ENCODE peak calls at places on chromosomes 2 and 18, in seven cellular contexts. U is T-helper 2 cell, C is neural crest cell, T is HS-5, H is RWPE2, F is amniotic stem cell, W is RWPE1. A is an unnamed sample.
A peak's percentile ranks its signal among the peaks of the same experiment; 100 is the strongest.

GRCh38 chr2:211688196-211688595 is 850.4 kb downstream of the ERBB4 start:
- DNase-seq in U (no peak), C (no peak), T (no peak), H (no peak), F (no peak), W (no peak), A (no peak)

GRCh38 chr18:8856187-8856586 is 150.8 kb downstream of the MTCL1 start:
- DNase-seq in U (no peak), C (no peak), T (no peak), H (no peak), F (no peak), W (no peak), A (no peak)

GRCh38 chr2:160612266-160612864 is 118.8 kb upstream of the RBMS1 start:
- DNase-seq in U (no peak), C (no peak), T (peak; percentile 30), H (no peak), F (no peak), W (no peak), A (no peak)

GRCh38 chr2:232898592-232899541 is 28.8 kb downstream of the SNORC start:
- DNase-seq in U (no peak), C (no peak), T (no peak), H (no peak), F (no peak), W (no peak), A (no peak)

GRCh38 chr18:67432806-67433205 is 83.7 kb downstream of the DSEL start:
- DNase-seq in U (no peak), C (no peak), T (no peak), H (no peak), F (no peak), W (no peak), A (no peak)

GRCh38 chr2:9378433-9379371 is 44.6 kb downstream of the ITGB1BP1 start:
- DNase-seq in U (no peak), C (no peak), T (no peak), H (no peak), F (peak; percentile 63), W (peak; percentile 64), A (no peak)

GRCh38 chr2:11509657-11510360 is 24.0 kb upstream of the GREB1 start:
- DNase-seq in U (no peak), C (no peak), T (no peak), H (no peak), F (no peak), W (no peak), A (no peak)

GRCh38 chr18:55280515-55280914 is 307.5 kb downstream of the TCF4 start:
- DNase-seq in U (no peak), C (no peak), T (no peak), H (no peak), F (no peak), W (no peak), A (no peak)

GRCh38 chr2:159454185-159454584 is 162.2 kb downstream of the BAZ2B start:
- DNase-seq in U (no peak), C (no peak), T (no peak), H (no peak), F (no peak), W (peak; percentile 13), A (no peak)

GRCh38 chr18:73615506-73615905 is 532.1 kb downstream of the FBXO15 start:
- DNase-seq in U (no peak), C (no peak), T (no peak), H (no peak), F (no peak), W (peak; percentile 20), A (no peak)

GRCh38 chr2:212815453-212815852 is 276.9 kb upstream of the ERBB4 start:
- DNase-seq in U (peak; percentile 80), C (no peak), T (no peak), H (no peak), F (no peak), W (no peak), A (no peak)

GRCh38 chr2:100852999-100853908 is 33.3 kb downstream of the NPAS2 start:
- DNase-seq in U (no peak), C (no peak), T (no peak), H (no peak), F (no peak), W (no peak), A (no peak)

GRCh38 chr2:101262142-101262541 is 9.5 kb downstream of the CNOT11 start:
- DNase-seq in U (no peak), C (no peak), T (no peak), H (no peak), F (no peak), W (no peak), A (no peak)

GRCh38 chr2:133420748-133421147 is 147.5 kb downstream of the NCKAP5 start:
- DNase-seq in U (no peak), C (no peak), T (no peak), H (no peak), F (no peak), W (no peak), A (no peak)

GRCh38 chr2:99725810-99726209 is 236.0 kb upstream of the REV1 start:
- DNase-seq in U (no peak), C (no peak), T (no peak), H (no peak), F (no peak), W (no peak), A (no peak)

GRCh38 chr2:82007051-82007664 is 1702.6 kb upstream of the LRRTM1 start:
- DNase-seq in U (no peak), C (no peak), T (no peak), H (no peak), F (no peak), W (no peak), A (no peak)

GRCh38 chr2:40165503-40165867 is 286.4 kb downstream of the SLC8A1 start:
- DNase-seq in U (no peak), C (no peak), T (no peak), H (no peak), F (no peak), W (no peak), A (no peak)

GRCh38 chr2:102070058-102070642 is 72.4 kb upstream of the IL1R1 start:
- DNase-seq in U (no peak), C (no peak), T (no peak), H (no peak), F (no peak), W (no peak), A (peak; percentile 25)

GRCh38 chr18:47983055-47983454 is 52.6 kb upstream of the SMAD2 start:
- DNase-seq in U (no peak), C (no peak), T (no peak), H (no peak), F (no peak), W (no peak), A (no peak)

GRCh38 chr2:47486858-47487497 is 84.0 kb downstream of the MSH2 start:
- DNase-seq in U (peak; percentile 77), C (no peak), T (no peak), H (no peak), F (no peak), W (no peak), A (no peak)

GRCh38 chr2:238160206-238161129 is 1.7 kb downstream of the ERFE start:
- DNase-seq in U (no peak), C (peak; percentile 54), T (no peak), H (peak; percentile 47), F (no peak), W (no peak), A (no peak)

GRCh38 chr2:112712903-112713584 is 7.8 kb upstream of the NT5DC4 start:
- DNase-seq in U (peak; percentile 33), C (no peak), T (no peak), H (no peak), F (no peak), W (no peak), A (no peak)

A was measured in caudate nucleus.